ENCODE peak calls at places on chromosome 6, in nine cellular contexts. One of them, this sample, is unnamed.

GRCh38 chr6:137033828-137034227 is 10.9 kb downstream of the IL20RA start:
- DNase-seq in HEK293T: no peak
- DNase-seq in Daoy: peak
- DNase-seq in stimulated activated naive CD8-positive, alpha-beta T cell treated with anti-CD3 and anti-CD28 coated beads, Interleukin-15, amount 100 ng/mL, for 72 hours: peak
- DNase-seq in NCI-H1105: no peak
- DNase-seq in NCI-H510A: no peak
- DNase-seq in stimulated activated CD4-positive, alpha-beta T cell treated with anti-CD3 and anti-CD28 coated beads, Interleukin-4, amount 100 ng/mL, for 1 hour: peak
- DNase-seq in prostate gland: no peak
- DNase-seq in fibroblast of villous mesenchyme: no peak
- DNase-seq in this sample: peak

GRCh38 chr6:7505196-7505699 is 36.2 kb upstream of the DSP start:
- DNase-seq in HEK293T: peak
- DNase-seq in Daoy: peak
- DNase-seq in stimulated activated naive CD8-positive, alpha-beta T cell treated with anti-CD3 and anti-CD28 coated beads, Interleukin-15, amount 100 ng/mL, for 72 hours: no peak
- DNase-seq in NCI-H1105: peak
- DNase-seq in NCI-H510A: peak
- DNase-seq in stimulated activated CD4-positive, alpha-beta T cell treated with anti-CD3 and anti-CD28 coated beads, Interleukin-4, amount 100 ng/mL, for 1 hour: peak
- DNase-seq in prostate gland: peak
- DNase-seq in fibroblast of villous mesenchyme: peak
- DNase-seq in this sample: no peak

GRCh38 chr6:48567016-48567415 is 456.0 kb upstream of the PTCHD4 start:
- DNase-seq in HEK293T: no peak
- DNase-seq in Daoy: peak
- DNase-seq in stimulated activated naive CD8-positive, alpha-beta T cell treated with anti-CD3 and anti-CD28 coated beads, Interleukin-15, amount 100 ng/mL, for 72 hours: no peak
- DNase-seq in NCI-H1105: no peak
- DNase-seq in NCI-H510A: no peak
- DNase-seq in stimulated activated CD4-positive, alpha-beta T cell treated with anti-CD3 and anti-CD28 coated beads, Interleukin-4, amount 100 ng/mL, for 1 hour: no peak
- DNase-seq in prostate gland: no peak
- DNase-seq in fibroblast of villous mesenchyme: no peak
- DNase-seq in this sample: no peak

GRCh38 chr6:115972679-115973078 is 88.0 kb downstream of the FRK start:
- DNase-seq in HEK293T: no peak
- DNase-seq in Daoy: no peak
- DNase-seq in stimulated activated naive CD8-positive, alpha-beta T cell treated with anti-CD3 and anti-CD28 coated beads, Interleukin-15, amount 100 ng/mL, for 72 hours: no peak
- DNase-seq in NCI-H1105: no peak
- DNase-seq in NCI-H510A: no peak
- DNase-seq in stimulated activated CD4-positive, alpha-beta T cell treated with anti-CD3 and anti-CD28 coated beads, Interleukin-4, amount 100 ng/mL, for 1 hour: no peak
- DNase-seq in prostate gland: no peak
- DNase-seq in fibroblast of villous mesenchyme: no peak
- DNase-seq in this sample: no peak

GRCh38 chr6:87907521-87907920 is 140.1 kb upstream of the SPACA1 start:
- DNase-seq in HEK293T: no peak
- DNase-seq in Daoy: peak
- DNase-seq in stimulated activated naive CD8-positive, alpha-beta T cell treated with anti-CD3 and anti-CD28 coated beads, Interleukin-15, amount 100 ng/mL, for 72 hours: peak
- DNase-seq in NCI-H1105: no peak
- DNase-seq in NCI-H510A: no peak
- DNase-seq in stimulated activated CD4-positive, alpha-beta T cell treated with anti-CD3 and anti-CD28 coated beads, Interleukin-4, amount 100 ng/mL, for 1 hour: no peak
- DNase-seq in prostate gland: no peak
- DNase-seq in fibroblast of villous mesenchyme: peak
- DNase-seq in this sample: no peak

GRCh38 chr6:56144538-56145324 is 102.6 kb downstream of the COL21A1 start:
- DNase-seq in HEK293T: no peak
- DNase-seq in Daoy: peak
- DNase-seq in stimulated activated naive CD8-positive, alpha-beta T cell treated with anti-CD3 and anti-CD28 coated beads, Interleukin-15, amount 100 ng/mL, for 72 hours: no peak
- DNase-seq in NCI-H1105: no peak
- DNase-seq in NCI-H510A: no peak
- DNase-seq in stimulated activated CD4-positive, alpha-beta T cell treated with anti-CD3 and anti-CD28 coated beads, Interleukin-4, amount 100 ng/mL, for 1 hour: no peak
- DNase-seq in prostate gland: no peak
- DNase-seq in fibroblast of villous mesenchyme: no peak
- DNase-seq in this sample: no peak

GRCh38 chr6:33827546-33828451 is 24.0 kb upstream of the MLN start:
- DNase-seq in HEK293T: no peak
- DNase-seq in Daoy: no peak
- DNase-seq in stimulated activated naive CD8-positive, alpha-beta T cell treated with anti-CD3 and anti-CD28 coated beads, Interleukin-15, amount 100 ng/mL, for 72 hours: no peak
- DNase-seq in NCI-H1105: no peak
- DNase-seq in NCI-H510A: no peak
- DNase-seq in stimulated activated CD4-positive, alpha-beta T cell treated with anti-CD3 and anti-CD28 coated beads, Interleukin-4, amount 100 ng/mL, for 1 hour: no peak
- DNase-seq in prostate gland: peak
- DNase-seq in fibroblast of villous mesenchyme: peak
- DNase-seq in this sample: no peak

GRCh38 chr6:44662461-44663121 is 275.1 kb downstream of the CDC5L start:
- DNase-seq in HEK293T: no peak
- DNase-seq in Daoy: peak
- DNase-seq in stimulated activated naive CD8-positive, alpha-beta T cell treated with anti-CD3 and anti-CD28 coated beads, Interleukin-15, amount 100 ng/mL, for 72 hours: no peak
- DNase-seq in NCI-H1105: no peak
- DNase-seq in NCI-H510A: peak
- DNase-seq in stimulated activated CD4-positive, alpha-beta T cell treated with anti-CD3 and anti-CD28 coated beads, Interleukin-4, amount 100 ng/mL, for 1 hour: no peak
- DNase-seq in prostate gland: no peak
- DNase-seq in fibroblast of villous mesenchyme: peak
- DNase-seq in this sample: no peak

GRCh38 chr6:169165561-169166300 is 87.9 kb downstream of the THBS2 start:
- DNase-seq in HEK293T: no peak
- DNase-seq in Daoy: no peak
- DNase-seq in stimulated activated naive CD8-positive, alpha-beta T cell treated with anti-CD3 and anti-CD28 coated beads, Interleukin-15, amount 100 ng/mL, for 72 hours: no peak
- DNase-seq in NCI-H1105: no peak
- DNase-seq in NCI-H510A: no peak
- DNase-seq in stimulated activated CD4-positive, alpha-beta T cell treated with anti-CD3 and anti-CD28 coated beads, Interleukin-4, amount 100 ng/mL, for 1 hour: no peak
- DNase-seq in prostate gland: no peak
- DNase-seq in fibroblast of villous mesenchyme: peak
- DNase-seq in this sample: no peak

GRCh38 chr6:88263591-88263990 is 97.4 kb upstream of the CNR1 start:
- DNase-seq in HEK293T: no peak
- DNase-seq in Daoy: no peak
- DNase-seq in stimulated activated naive CD8-positive, alpha-beta T cell treated with anti-CD3 and anti-CD28 coated beads, Interleukin-15, amount 100 ng/mL, for 72 hours: no peak
- DNase-seq in NCI-H1105: no peak
- DNase-seq in NCI-H510A: no peak
- DNase-seq in stimulated activated CD4-positive, alpha-beta T cell treated with anti-CD3 and anti-CD28 coated beads, Interleukin-4, amount 100 ng/mL, for 1 hour: no peak
- DNase-seq in prostate gland: no peak
- DNase-seq in fibroblast of villous mesenchyme: no peak
- DNase-seq in this sample: no peak

This sample was measured in activated CD8-positive, alpha-beta memory T cell treated with anti-CD3 and anti-CD28 coated beads, Interleukin-2, amount 50 U/mL, for 48 hours.